ENCODE peak calls at places on chromosomes 13 and 19, in nine cellular contexts. One of them, this sample, is unnamed.

GRCh38 chr13:114015111-114015551 is 41.3 kb upstream of the C13orf46 start:
- DNase-seq in GM23338: no peak
- DNase-seq in T-cell: no peak
- DNase-seq in thoracic aorta: no peak
- DNase-seq in naive thymus-derived CD4-positive, alpha-beta T cell: no peak
- DNase-seq in GF-D8: no peak
- DNase-seq in mucosa of gallbladder: no peak
- DNase-seq in Peyer's patch: no peak
- DNase-seq in NCI-H2081: peak; percentile 65
- DNase-seq in this sample: no peak

GRCh38 chr19:6108721-6109633 is 1.3 kb downstream of the RFX2 start:
- DNase-seq in T-cell: peak; percentile 51
- DNase-seq in GF-D8: no peak
- DNase-seq in GM23338: peak; percentile 64
- DNase-seq in mucosa of gallbladder: peak; percentile 62
- DNase-seq in Peyer's patch: peak; percentile 70
- DNase-seq in NCI-H2081: peak; percentile 43
- DNase-seq in naive thymus-derived CD4-positive, alpha-beta T cell: peak; percentile 63
- DNase-seq in thoracic aorta: peak; percentile 53
- DNase-seq in this sample: peak; percentile 29

GRCh38 chr13:42836930-42837329 is 55.5 kb downstream of the FAM216B start:
- DNase-seq in NCI-H2081: no peak
- DNase-seq in T-cell: no peak
- DNase-seq in naive thymus-derived CD4-positive, alpha-beta T cell: no peak
- DNase-seq in mucosa of gallbladder: peak; percentile 27
- DNase-seq in GF-D8: no peak
- DNase-seq in Peyer's patch: no peak
- DNase-seq in GM23338: peak; percentile 52
- DNase-seq in thoracic aorta: no peak
- DNase-seq in this sample: no peak

GRCh38 chr19:15612342-15612741 is 2.7 kb upstream of the CYP4F8 start:
- DNase-seq in T-cell: no peak
- DNase-seq in thoracic aorta: no peak
- DNase-seq in GF-D8: no peak
- DNase-seq in naive thymus-derived CD4-positive, alpha-beta T cell: no peak
- DNase-seq in GM23338: no peak
- DNase-seq in mucosa of gallbladder: no peak
- DNase-seq in NCI-H2081: no peak
- DNase-seq in Peyer's patch: no peak
- DNase-seq in this sample: no peak

GRCh38 chr19:38488811-38489481 is 55.5 kb downstream of the RYR1 start:
- DNase-seq in mucosa of gallbladder: no peak
- DNase-seq in T-cell: no peak
- DNase-seq in Peyer's patch: no peak
- DNase-seq in GF-D8: no peak
- DNase-seq in thoracic aorta: no peak
- DNase-seq in NCI-H2081: no peak
- DNase-seq in naive thymus-derived CD4-positive, alpha-beta T cell: no peak
- DNase-seq in GM23338: no peak
- DNase-seq in this sample: no peak

GRCh38 chr19:13155472-13156284 is 5.5 kb downstream of the IER2 start:
- DNase-seq in GF-D8: peak; percentile 88
- DNase-seq in Peyer's patch: peak; percentile 92
- DNase-seq in NCI-H2081: peak; percentile 51
- DNase-seq in mucosa of gallbladder: peak; percentile 70
- DNase-seq in GM23338: peak; percentile 93
- DNase-seq in thoracic aorta: no peak
- DNase-seq in naive thymus-derived CD4-positive, alpha-beta T cell: peak; percentile 84
- DNase-seq in T-cell: peak; percentile 77
- DNase-seq in this sample: peak; percentile 28

GRCh38 chr19:35044317-35045117 is 3.0 kb downstream of the HPN start:
- DNase-seq in naive thymus-derived CD4-positive, alpha-beta T cell: peak; percentile 68
- DNase-seq in NCI-H2081: peak; percentile 20
- DNase-seq in mucosa of gallbladder: no peak
- DNase-seq in GM23338: peak; percentile 73
- DNase-seq in T-cell: peak; percentile 50
- DNase-seq in GF-D8: no peak
- DNase-seq in Peyer's patch: peak; percentile 69
- DNase-seq in thoracic aorta: no peak
- DNase-seq in this sample: peak; percentile 21

GRCh38 chr19:1216756-1217155 is 11.2 kb downstream of the STK11 start:
- DNase-seq in NCI-H2081: no peak
- DNase-seq in GM23338: no peak
- DNase-seq in naive thymus-derived CD4-positive, alpha-beta T cell: no peak
- DNase-seq in mucosa of gallbladder: no peak
- DNase-seq in T-cell: no peak
- DNase-seq in GF-D8: no peak
- DNase-seq in thoracic aorta: no peak
- DNase-seq in Peyer's patch: no peak
- DNase-seq in this sample: no peak

GRCh38 chr19:4379383-4380253 is 20.7 kb downstream of the SH3GL1 start:
- DNase-seq in Peyer's patch: peak; percentile 76
- DNase-seq in GM23338: no peak
- DNase-seq in GF-D8: no peak
- DNase-seq in T-cell: peak; percentile 18
- DNase-seq in NCI-H2081: peak; percentile 24
- DNase-seq in thoracic aorta: no peak
- DNase-seq in naive thymus-derived CD4-positive, alpha-beta T cell: peak; percentile 52
- DNase-seq in mucosa of gallbladder: peak; percentile 68
- DNase-seq in this sample: no peak

GRCh38 chr19:34313188-34313587 is 51.8 kb upstream of the GPI start:
- DNase-seq in T-cell: no peak
- DNase-seq in NCI-H2081: no peak
- DNase-seq in Peyer's patch: peak; percentile 73
- DNase-seq in GM23338: no peak
- DNase-seq in naive thymus-derived CD4-positive, alpha-beta T cell: no peak
- DNase-seq in mucosa of gallbladder: no peak
- DNase-seq in thoracic aorta: no peak
- DNase-seq in GF-D8: no peak
- DNase-seq in this sample: no peak

GRCh38 chr13:34808649-34809048 is 133.4 kb upstream of the NBEA start:
- DNase-seq in mucosa of gallbladder: no peak
- DNase-seq in T-cell: no peak
- DNase-seq in thoracic aorta: no peak
- DNase-seq in GM23338: no peak
- DNase-seq in Peyer's patch: no peak
- DNase-seq in naive thymus-derived CD4-positive, alpha-beta T cell: no peak
- DNase-seq in NCI-H2081: no peak
- DNase-seq in GF-D8: no peak
- DNase-seq in this sample: no peak

GRCh38 chr19:55212447-55212846 is 3.1 kb upstream of the PTPRH start:
- DNase-seq in NCI-H2081: no peak
- DNase-seq in GM23338: peak; percentile 44
- DNase-seq in thoracic aorta: no peak
- DNase-seq in mucosa of gallbladder: no peak
- DNase-seq in T-cell: peak; percentile 23
- DNase-seq in naive thymus-derived CD4-positive, alpha-beta T cell: no peak
- DNase-seq in GF-D8: no peak
- DNase-seq in Peyer's patch: peak; percentile 80
- DNase-seq in this sample: no peak

GRCh38 chr13:48656621-48657020 is 2.9 kb downstream of the CYSLTR2 start:
- DNase-seq in Peyer's patch: no peak
- DNase-seq in GF-D8: peak; percentile 22
- DNase-seq in T-cell: no peak
- DNase-seq in GM23338: no peak
- DNase-seq in mucosa of gallbladder: no peak
- DNase-seq in naive thymus-derived CD4-positive, alpha-beta T cell: no peak
- DNase-seq in NCI-H2081: no peak
- DNase-seq in thoracic aorta: no peak
- DNase-seq in this sample: no peak

GRCh38 chr13:33168326-33168960 is 117.1 kb downstream of the STARD13 start:
- DNase-seq in NCI-H2081: no peak
- DNase-seq in mucosa of gallbladder: no peak
- DNase-seq in thoracic aorta: no peak
- DNase-seq in GF-D8: no peak
- DNase-seq in GM23338: no peak
- DNase-seq in naive thymus-derived CD4-positive, alpha-beta T cell: no peak
- DNase-seq in Peyer's patch: no peak
- DNase-seq in T-cell: no peak
- DNase-seq in this sample: no peak

GRCh38 chr19:11203194-11204075 is 6.1 kb upstream of the KANK2 start:
- DNase-seq in NCI-H2081: no peak
- DNase-seq in mucosa of gallbladder: peak; percentile 74
- DNase-seq in GF-D8: no peak
- DNase-seq in GM23338: peak; percentile 77
- DNase-seq in Peyer's patch: peak; percentile 71
- DNase-seq in T-cell: no peak
- DNase-seq in thoracic aorta: peak; percentile 80
- DNase-seq in naive thymus-derived CD4-positive, alpha-beta T cell: peak; percentile 44
- DNase-seq in this sample: no peak

GRCh38 chr19:29940971-29941585 is 961 bp upstream of the URI1 start:
- DNase-seq in Peyer's patch: no peak
- DNase-seq in GF-D8: no peak
- DNase-seq in mucosa of gallbladder: no peak
- DNase-seq in naive thymus-derived CD4-positive, alpha-beta T cell: no peak
- DNase-seq in NCI-H2081: no peak
- DNase-seq in T-cell: no peak
- DNase-seq in thoracic aorta: no peak
- DNase-seq in GM23338: no peak
- DNase-seq in this sample: no peak